ENCODE peak calls at places on chromosome X, in six cellular contexts. One of them, this sample, is unnamed.

GRCh38 chrX:85561216-85561615 is 181.8 kb upstream of the POF1B start:
- DNase-seq in neuronal stem cell: no peak
- DNase-seq in H1: no peak
- DNase-seq in mesenchymal stem cell: no peak
- DNase-seq in IMR-90: no peak
- DNase-seq in H9: no peak
- DNase-seq in this sample: no peak

GRCh38 chrX:109826954-109827708 is 94.1 kb upstream of the ACSL4 start:
- DNase-seq in H1: no peak
- DNase-seq in IMR-90: peak
- DNase-seq in H9: no peak
- DNase-seq in mesenchymal stem cell: peak
- DNase-seq in neuronal stem cell: no peak
- DNase-seq in this sample: peak

GRCh38 chrX:17403231-17403691 is 28.3 kb downstream of the NHS start:
- DNase-seq in IMR-90: no peak
- DNase-seq in H9: no peak
- DNase-seq in neuronal stem cell: no peak
- DNase-seq in mesenchymal stem cell: no peak
- DNase-seq in H1: no peak
- DNase-seq in this sample: no peak

GRCh38 chrX:65697915-65698796 is 30.7 kb downstream of the MSN start:
- DNase-seq in neuronal stem cell: no peak
- DNase-seq in H9: peak
- DNase-seq in IMR-90: no peak
- DNase-seq in mesenchymal stem cell: peak
- DNase-seq in H1: no peak
- DNase-seq in this sample: no peak

GRCh38 chrX:124383367-124383766 is 37.0 kb downstream of the SH2D1A start:
- DNase-seq in H1: no peak
- DNase-seq in neuronal stem cell: no peak
- DNase-seq in H9: no peak
- DNase-seq in IMR-90: no peak
- DNase-seq in mesenchymal stem cell: no peak
- DNase-seq in this sample: no peak

GRCh38 chrX:63561425-63561824 is 210.3 kb upstream of the SPIN4 start:
- DNase-seq in neuronal stem cell: no peak
- DNase-seq in mesenchymal stem cell: no peak
- DNase-seq in H9: no peak
- DNase-seq in IMR-90: no peak
- DNase-seq in H1: no peak
- DNase-seq in this sample: peak

GRCh38 chrX:39645059-39645895 is 452.5 kb downstream of the BCOR start:
- DNase-seq in mesenchymal stem cell: peak
- DNase-seq in H1: no peak
- DNase-seq in IMR-90: peak
- DNase-seq in neuronal stem cell: no peak
- DNase-seq in H9: no peak
- DNase-seq in this sample: no peak

GRCh38 chrX:12497832-12498591 is 293.2 kb upstream of the PRPS2 start:
- DNase-seq in neuronal stem cell: peak
- DNase-seq in mesenchymal stem cell: no peak
- DNase-seq in H9: peak
- DNase-seq in IMR-90: no peak
- DNase-seq in H1: peak
- DNase-seq in this sample: no peak

GRCh38 chrX:124190440-124190839 is 142.0 kb upstream of the TEX13D start:
- DNase-seq in IMR-90: no peak
- DNase-seq in H9: no peak
- DNase-seq in neuronal stem cell: no peak
- DNase-seq in H1: no peak
- DNase-seq in mesenchymal stem cell: no peak
- DNase-seq in this sample: no peak

GRCh38 chrX:50769389-50770063 is 44.5 kb downstream of the SHROOM4 start:
- DNase-seq in mesenchymal stem cell: no peak
- DNase-seq in H1: no peak
- DNase-seq in H9: no peak
- DNase-seq in neuronal stem cell: no peak
- DNase-seq in IMR-90: no peak
- DNase-seq in this sample: no peak

GRCh38 chrX:75273483-75273882 is 402 bp upstream of the UPRT start:
- DNase-seq in IMR-90: no peak
- DNase-seq in neuronal stem cell: no peak
- DNase-seq in H1: no peak
- DNase-seq in H9: no peak
- DNase-seq in mesenchymal stem cell: peak
- DNase-seq in this sample: no peak

GRCh38 chrX:48604701-48605100 is 7.4 kb downstream of the WDR13 start:
- DNase-seq in H1: no peak
- DNase-seq in mesenchymal stem cell: no peak
- DNase-seq in IMR-90: no peak
- DNase-seq in neuronal stem cell: no peak
- DNase-seq in H9: no peak
- DNase-seq in this sample: no peak
- H4K91ac ChIP-seq in H1: no peak
- H4K91ac ChIP-seq in mesenchymal stem cell: no peak
- H4K91ac ChIP-seq in IMR-90: no peak
- H4K91ac ChIP-seq in neuronal stem cell: no peak
- H4K91ac ChIP-seq in H9: no peak
- H4K91ac ChIP-seq in this sample: no peak

DNA sequence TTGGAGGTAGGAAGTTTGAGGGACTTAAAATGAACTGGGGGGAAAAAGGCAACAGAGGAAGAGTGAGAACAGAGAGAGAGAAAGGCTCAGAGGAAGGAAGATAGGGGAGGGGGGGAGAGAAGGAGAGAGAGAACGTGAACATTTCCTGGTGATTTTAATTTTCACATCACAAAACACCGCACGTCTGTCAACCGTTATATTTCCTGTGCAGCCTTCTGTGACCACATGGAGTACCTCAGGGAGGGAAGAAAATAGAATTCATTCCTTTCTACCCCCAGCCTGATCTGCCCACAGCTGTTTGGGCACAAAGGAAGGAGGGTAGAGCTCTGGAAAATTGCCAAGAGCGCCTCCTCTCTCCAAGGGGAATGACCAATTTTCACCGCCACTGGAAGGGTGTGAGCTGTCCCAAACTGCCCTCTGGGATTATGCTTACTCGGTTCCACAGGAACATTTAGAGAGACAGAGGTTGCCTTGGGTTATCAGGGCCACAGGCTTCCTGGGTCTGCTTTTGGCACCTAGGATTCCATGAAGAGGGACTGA is 135.7 kb upstream of the MAMLD1 start:
- DNase-seq in mesenchymal stem cell: no peak
- DNase-seq in H9: no peak
- DNase-seq in neuronal stem cell: no peak
- DNase-seq in IMR-90: no peak
- DNase-seq in H1: no peak
- DNase-seq in this sample: no peak
- H3K9ac ChIP-seq in mesenchymal stem cell: no peak
- H3K9ac ChIP-seq in H9: no peak
- H3K9ac ChIP-seq in neuronal stem cell: no peak
- H3K9ac ChIP-seq in IMR-90: no peak
- H3K9ac ChIP-seq in H1: no peak
- H3K9ac ChIP-seq in this sample: no peak

GRCh38 chrX:153877571-153878261 is 8.3 kb downstream of the L1CAM start:
- DNase-seq in neuronal stem cell: no peak
- DNase-seq in H9: no peak
- DNase-seq in H1: no peak
- DNase-seq in IMR-90: no peak
- DNase-seq in mesenchymal stem cell: no peak
- DNase-seq in this sample: no peak
- H2AK5ac ChIP-seq in neuronal stem cell: no peak
- H2AK5ac ChIP-seq in H9: no peak
- H2AK5ac ChIP-seq in H1: peak
- H2AK5ac ChIP-seq in IMR-90: no peak
- H2AK5ac ChIP-seq in mesenchymal stem cell: no peak
- H2AK5ac ChIP-seq in this sample: no peak

GRCh38 chrX:140697618-140698017 is 11.9 kb upstream of the LINC00632 start:
- DNase-seq in H9: no peak
- DNase-seq in IMR-90: no peak
- DNase-seq in H1: no peak
- DNase-seq in mesenchymal stem cell: no peak
- DNase-seq in neuronal stem cell: no peak
- DNase-seq in this sample: no peak
- H4K91ac ChIP-seq in H9: no peak
- H4K91ac ChIP-seq in IMR-90: no peak
- H4K91ac ChIP-seq in H1: no peak
- H4K91ac ChIP-seq in mesenchymal stem cell: no peak
- H4K91ac ChIP-seq in neuronal stem cell: no peak
- H4K91ac ChIP-seq in this sample: no peak

GRCh38 chrX:71171110-71171801 is 26.6 kb downstream of the NLGN3 start:
- DNase-seq in neuronal stem cell: no peak
- DNase-seq in H1: no peak
- DNase-seq in H9: no peak
- DNase-seq in IMR-90: no peak
- DNase-seq in mesenchymal stem cell: no peak
- DNase-seq in this sample: no peak
- H3K9ac ChIP-seq in neuronal stem cell: no peak
- H3K9ac ChIP-seq in H1: no peak
- H3K9ac ChIP-seq in H9: no peak
- H3K9ac ChIP-seq in IMR-90: no peak
- H3K9ac ChIP-seq in mesenchymal stem cell: no peak
- H3K9ac ChIP-seq in this sample: no peak

DNA sequence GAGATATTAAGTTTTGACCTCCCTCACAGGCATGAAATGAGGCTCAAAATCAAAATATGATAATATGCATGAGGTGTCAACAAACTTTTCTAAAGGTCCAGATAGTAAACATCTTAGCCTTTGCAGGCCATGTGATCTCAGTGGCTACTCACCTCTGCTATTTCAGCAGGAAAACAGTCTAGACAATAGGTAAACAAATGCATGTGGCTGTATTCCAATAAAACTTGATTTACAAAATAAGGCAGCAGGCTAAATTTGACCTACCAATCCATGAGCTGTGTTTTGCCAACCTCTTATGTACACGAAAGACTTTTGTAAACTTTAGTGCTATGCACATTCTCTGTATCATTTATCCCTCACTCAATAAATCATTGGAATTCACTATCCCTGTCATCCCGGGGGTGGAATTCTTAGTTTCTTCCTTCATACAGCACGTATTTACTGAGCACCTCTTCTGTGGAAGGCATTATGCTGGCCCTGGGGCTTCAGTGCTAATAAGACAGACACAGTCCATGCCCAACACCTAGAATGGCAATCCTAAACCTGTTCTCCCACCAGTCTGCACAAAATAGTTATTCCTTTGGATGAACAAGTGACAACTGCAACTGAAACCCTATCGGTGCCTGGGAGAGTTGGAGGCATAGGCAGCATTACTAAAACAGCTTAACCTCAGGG is 19.9 kb downstream of the MAGEB17 start:
- DNase-seq in mesenchymal stem cell: peak
- DNase-seq in H9: no peak
- DNase-seq in IMR-90: peak
- DNase-seq in neuronal stem cell: no peak
- DNase-seq in H1: no peak
- DNase-seq in this sample: no peak
- H2AK5ac ChIP-seq in mesenchymal stem cell: no peak
- H2AK5ac ChIP-seq in H9: no peak
- H2AK5ac ChIP-seq in IMR-90: peak
- H2AK5ac ChIP-seq in neuronal stem cell: no peak
- H2AK5ac ChIP-seq in H1: no peak
- H2AK5ac ChIP-seq in this sample: no peak

DNA sequence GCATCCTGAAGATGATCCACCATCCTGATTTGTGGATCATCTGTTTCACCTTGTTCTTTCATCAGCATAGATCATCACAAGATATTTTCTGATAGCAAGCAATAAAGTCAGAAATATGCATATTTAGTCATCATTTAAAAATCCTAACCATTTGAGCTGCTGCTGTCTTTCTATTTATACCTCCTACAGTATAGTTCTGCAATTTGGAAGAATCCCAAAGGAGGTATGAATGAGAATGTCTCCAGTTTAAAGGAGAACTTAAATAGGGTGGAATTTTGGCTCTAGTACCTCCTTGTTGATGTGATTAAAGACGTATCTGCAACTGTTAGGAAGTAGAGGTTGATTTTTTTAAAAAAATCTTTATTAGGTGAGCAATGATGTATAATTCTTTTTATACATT is 7.6 kb downstream of the SLC25A14 start:
- DNase-seq in IMR-90: peak
- DNase-seq in neuronal stem cell: no peak
- DNase-seq in H9: no peak
- DNase-seq in mesenchymal stem cell: no peak
- DNase-seq in H1: no peak
- DNase-seq in this sample: no peak
- H4K91ac ChIP-seq in IMR-90: no peak
- H4K91ac ChIP-seq in neuronal stem cell: no peak
- H4K91ac ChIP-seq in H9: no peak
- H4K91ac ChIP-seq in mesenchymal stem cell: no peak
- H4K91ac ChIP-seq in H1: no peak
- H4K91ac ChIP-seq in this sample: no peak

GRCh38 chrX:33190016-33190415 is 21.3 kb downstream of the DMD start:
- DNase-seq in IMR-90: peak
- DNase-seq in H1: no peak
- DNase-seq in neuronal stem cell: no peak
- DNase-seq in mesenchymal stem cell: no peak
- DNase-seq in H9: no peak
- DNase-seq in this sample: no peak
- H3K9ac ChIP-seq in IMR-90: no peak
- H3K9ac ChIP-seq in H1: no peak
- H3K9ac ChIP-seq in neuronal stem cell: no peak
- H3K9ac ChIP-seq in mesenchymal stem cell: no peak
- H3K9ac ChIP-seq in H9: no peak
- H3K9ac ChIP-seq in this sample: no peak

DNA sequence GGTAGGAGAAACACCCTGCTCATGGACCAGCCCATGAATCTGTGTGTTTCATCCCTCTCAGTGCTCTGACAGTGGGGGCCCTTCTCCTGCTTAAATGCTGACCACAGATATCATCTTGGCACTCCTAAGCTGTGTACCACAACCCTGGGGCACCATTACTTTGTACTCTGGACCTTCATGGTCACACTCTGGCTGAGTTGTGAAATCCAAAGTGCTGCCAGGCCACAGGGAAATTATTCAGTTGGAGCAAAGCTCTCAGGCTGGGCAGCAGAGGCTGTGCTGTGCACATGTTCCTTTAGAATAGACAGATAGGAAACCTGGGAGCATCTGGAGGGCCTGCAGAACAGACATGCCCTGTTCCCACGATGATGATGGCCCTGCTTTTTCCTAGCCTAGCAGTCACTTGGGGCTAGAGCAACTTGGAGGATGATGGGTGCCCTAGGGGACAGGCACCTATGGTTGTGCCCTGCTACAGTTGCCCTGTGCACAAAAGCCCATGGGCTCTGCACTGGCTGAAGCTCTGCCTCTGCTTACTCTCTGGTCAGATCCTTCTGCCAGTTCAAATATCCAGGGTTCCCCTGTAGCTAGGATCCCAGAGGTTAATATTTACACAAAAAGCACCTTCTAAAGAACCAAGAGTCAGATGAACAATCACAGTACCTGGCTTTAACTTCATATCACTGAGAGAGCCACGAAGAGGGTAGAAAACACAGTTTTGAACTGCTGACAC is 48.5 kb upstream of the CDX4 start:
- DNase-seq in IMR-90: no peak
- DNase-seq in H1: no peak
- DNase-seq in mesenchymal stem cell: no peak
- DNase-seq in H9: no peak
- DNase-seq in neuronal stem cell: no peak
- DNase-seq in this sample: no peak
- H2AK5ac ChIP-seq in IMR-90: no peak
- H2AK5ac ChIP-seq in H1: no peak
- H2AK5ac ChIP-seq in mesenchymal stem cell: no peak
- H2AK5ac ChIP-seq in H9: no peak
- H2AK5ac ChIP-seq in neuronal stem cell: no peak
- H2AK5ac ChIP-seq in this sample: no peak

This sample was measured in trophoblast cell.